ENCODE peak calls at places on chromosomes 7 and 10, in six cellular contexts. K, A, D, X, Q and C are unnamed samples.

GRCh38 chr10:99880071-99880835 is 97.8 kb downstream of the ABCC2 start:
- DNase-seq in K (no peak), A (no peak), D (no peak), X (no peak), Q (no peak), C (no peak)

GRCh38 chr7:112930787-112931186 is 140.6 kb upstream of the TMEM168 start:
- DNase-seq in K (no peak), A (no peak), D (no peak), X (no peak), Q (no peak), C (no peak)

GRCh38 chr7:112288301-112288700 is 81.8 kb downstream of the ZNF277 start:
- DNase-seq in K (no peak), A (no peak), D (no peak), X (no peak), Q (no peak), C (no peak)

GRCh38 chr10:7480742-7481381 is 70.0 kb upstream of the SFMBT2 start:
- DNase-seq in K (no peak), A (no peak), D (no peak), X (peak), Q (no peak), C (no peak)

GRCh38 chr10:125214283-125214570 is 53.9 kb upstream of the CTBP2 start:
- DNase-seq in K (no peak), A (no peak), D (no peak), X (no peak), Q (no peak), C (no peak)

GRCh38 chr10:132113206-132113605 is 47.5 kb downstream of the JAKMIP3 start:
- DNase-seq in K (peak), A (no peak), D (no peak), X (peak), Q (peak), C (no peak)

GRCh38 chr7:125423444-125424155 is 494.0 kb upstream of the POT1 start:
- DNase-seq in K (no peak), A (no peak), D (no peak), X (no peak), Q (no peak), C (no peak)

GRCh38 chr7:120272896-120273475 is at the start of gene KCND2:
- DNase-seq in K (no peak), A (peak), D (no peak), X (no peak), Q (no peak), C (peak)

GRCh38 chr7:144026203-144026883 is 22.4 kb upstream of the OR2A5 start:
- DNase-seq in K (no peak), A (no peak), D (no peak), X (no peak), Q (no peak), C (no peak)

GRCh38 chr10:104521901-104522827 is 118.9 kb upstream of the SORCS3 start:
- DNase-seq in K (no peak), A (no peak), D (no peak), X (no peak), Q (no peak), C (no peak)

GRCh38 chr10:12333382-12334185 is 15.8 kb upstream of the CAMK1D start:
- DNase-seq in K (peak), A (no peak), D (no peak), X (peak), Q (peak), C (no peak)

GRCh38 chr7:124784879-124785818 is 19.6 kb upstream of the GPR37 start:
- DNase-seq in K (peak), A (no peak), D (no peak), X (peak), Q (peak), C (peak)

GRCh38 chr10:133458710-133459453 is 5.1 kb downstream of the SCART1 start:
- DNase-seq in K (no peak), A (no peak), D (no peak), X (no peak), Q (no peak), C (no peak)

GRCh38 chr7:1512781-1513656 is 8.8 kb upstream of the INTS1 start:
- DNase-seq in K (peak), A (peak), D (peak), X (peak), Q (peak), C (no peak)

GRCh38 chr10:79435271-79436065 is 10.0 kb downstream of the ZCCHC24 start:
- DNase-seq in K (no peak), A (no peak), D (no peak), X (no peak), Q (no peak), C (no peak)

GRCh38 chr7:40889560-40889959 is 754.8 kb downstream of the SUGCT start:
- DNase-seq in K (no peak), A (no peak), D (no peak), X (no peak), Q (no peak), C (no peak)

GRCh38 chr10:7119325-7120015 is 291.4 kb downstream of the SFMBT2 start:
- DNase-seq in K (no peak), A (no peak), D (no peak), X (no peak), Q (no peak), C (no peak)

GRCh38 chr7:37160656-37161055 is 288.0 kb downstream of the ELMO1 start:
- DNase-seq in K (no peak), A (no peak), D (no peak), X (no peak), Q (no peak), C (no peak)